ENCODE peak calls at places on chromosomes 12 and 14, in five cellular contexts. N is astrocyte of the spinal cord, V is foreskin fibroblast, J is NCI-H1436, G is lower lobe of right lung. S is an unnamed sample.

GRCh38 chr14:32225378-32225920 is 22.4 kb upstream of the RNU6-8 start:
- DNase-seq in G (no peak), N (no peak), V (no peak), J (no peak), S (no peak)

GRCh38 chr14:104109121-104109541 is 23.6 kb downstream of the ASPG start:
- DNase-seq in N (no peak), V (no peak), J (no peak), G (no peak), S (no peak)

GRCh38 chr12:39813776-39814175 is 194.2 kb upstream of the ABCD2 start:
- DNase-seq in V (peak), G (no peak), J (no peak), N (no peak), S (no peak)

GRCh38 chr12:54418441-54419087 is 502 bp downstream of the ITGA5 start:
- DNase-seq in J (no peak), G (no peak), V (no peak), N (no peak), S (no peak)

GRCh38 chr12:106758349-106758951 is 16.0 kb upstream of the RIC8B start:
- DNase-seq in N (no peak), J (no peak), V (no peak), G (no peak), S (no peak)

GRCh38 chr14:88327497-88327896 is 4.4 kb upstream of the KCNK10 start:
- DNase-seq in J (no peak), N (no peak), G (no peak), V (no peak), S (no peak)

GRCh38 chr12:25386823-25387134 is 136.1 kb upstream of the KRAS start:
- DNase-seq in G (no peak), V (no peak), J (no peak), N (no peak), S (peak)

GRCh38 chr12:128789356-128789929 is 34.3 kb downstream of the SLC15A4 start:
- DNase-seq in V (no peak), N (no peak), J (no peak), G (no peak), S (no peak)

GRCh38 chr14:101707285-101707842 is 54.1 kb upstream of the PPP2R5C start:
- DNase-seq in J (peak), N (peak), V (peak), G (no peak), S (peak)

GRCh38 chr14:104933721-104934379 is 9.2 kb downstream of the PLD4 start:
- DNase-seq in N (no peak), J (peak), V (no peak), G (peak), S (no peak)

S was measured in HCEC 1CT.